ENCODE peak calls at places on chromosome 5, in nine cellular contexts. U is HepG2; Z is lower lobe of right lung; D is small intestine; O is effector memory CD4-positive, alpha-beta T cell; G is cardiac muscle cell; I is tibial artery; C is bronchial epithelial cell; P is kidney epithelial cell. Y is an unnamed sample. For H3K36me3, the result is how much of the 10 kb centered on the place peaks cover.

GRCh38 chr5:79924936-79925893 is 65.8 kb downstream of the MTX3 start:
- DNase-seq in U (no peak), Z (no peak), D (no peak), O (no peak), G (peak), I (no peak), C (peak), P (no peak), Y (no peak)

GRCh38 chr5:77990020-77990419 is 213.9 kb upstream of the TBCA start:
- DNase-seq in U (no peak), Z (no peak), D (no peak), O (no peak), G (no peak), I (no peak), C (no peak), P (no peak), Y (no peak)

GRCh38 chr5:139814704-139815280 is 19.2 kb downstream of the PSD2 start:
- DNase-seq in U (no peak), Z (peak), D (no peak), O (no peak), G (no peak), I (no peak), C (no peak), P (no peak), Y (no peak)

GRCh38 chr5:135395451-135395850 is 3.6 kb downstream of the MACROH2A1 start:
- DNase-seq in U (no peak), Z (no peak), D (no peak), O (no peak), G (no peak), I (no peak), C (no peak), P (no peak), Y (no peak)

GRCh38 chr5:1291611-1292080 is 3.2 kb downstream of the TERT start:
- DNase-seq in U (no peak), Z (no peak), D (peak), O (no peak), G (no peak), I (no peak), C (no peak), P (no peak), Y (no peak)

GRCh38 chr5:150075233-150075632 is 11.1 kb downstream of the CSF1R start:
- DNase-seq in U (no peak), Z (no peak), D (no peak), O (no peak), G (no peak), I (no peak), C (no peak), P (no peak), Y (no peak)

GRCh38 chr5:393846-394275 is 49.1 kb upstream of the EXOC3 start:
- DNase-seq in U (no peak), Z (no peak), D (no peak), O (no peak), G (peak), I (no peak), C (no peak), P (no peak), Y (no peak)

GRCh38 chr5:81904166-81904565 is 67.7 kb upstream of the ATG10 start:
- DNase-seq in U (no peak), Z (no peak), D (no peak), O (no peak), G (no peak), I (no peak), C (no peak), P (no peak), Y (no peak)

GRCh38 chr5:1105350-1106265 is 6.3 kb downstream of the SLC12A7 start:
- DNase-seq in U (peak), Z (no peak), D (peak), O (peak), G (no peak), I (no peak), C (no peak), P (no peak), Y (no peak)

GRCh38 chr5:173714551-173715428 is 98.3 kb upstream of the BOD1 start:
- DNase-seq in U (no peak), Z (peak), D (no peak), O (no peak), G (peak), I (no peak), C (peak), P (no peak), Y (no peak)

GRCh38 chr5:149764086-149764485 is 34.0 kb downstream of the PPARGC1B start:
- DNase-seq in U (no peak), Z (no peak), D (no peak), O (no peak), G (no peak), I (no peak), C (no peak), P (no peak), Y (no peak)

GRCh38 chr5:42836070-42836769 is 24.5 kb upstream of the SELENOP start:
- DNase-seq in U (no peak), Z (peak), D (no peak), O (no peak), G (no peak), I (no peak), C (no peak), P (no peak), Y (no peak)

GRCh38 chr5:95448836-95449235 is 57.7 kb downstream of the FAM81B start:
- DNase-seq in U (no peak), Z (no peak), D (no peak), O (no peak), G (no peak), I (no peak), C (no peak), P (no peak), Y (no peak)

GRCh38 chr5:143054480-143054941 is 284.3 kb downstream of the ARHGAP26 start:
- DNase-seq in U (no peak), Z (no peak), D (no peak), O (no peak), G (peak), I (no peak), C (peak), P (no peak), Y (no peak)

GRCh38 chr5:169893010-169893409 is 87.3 kb downstream of the INSYN2B start:
- DNase-seq in U (no peak), Z (no peak), D (no peak), O (no peak), G (no peak), I (no peak), C (no peak), P (no peak), Y (no peak)

GRCh38 chr5:96709152-96709821 is 47.1 kb downstream of the CAST start:
- DNase-seq in U (no peak), Z (no peak), D (peak), O (no peak), G (peak), I (no peak), C (peak), P (no peak), Y (no peak)

GRCh38 chr5:150989695-150990094 is 30.7 kb upstream of the GPX3 start:
- DNase-seq in U (no peak), Z (no peak), D (no peak), O (no peak), G (peak), I (no peak), C (no peak), P (no peak), Y (no peak)

GRCh38 chr5:58984009-58984525 is 401.2 kb downstream of the RAB3C start:
- DNase-seq in U (no peak), Z (no peak), D (no peak), O (no peak), G (no peak), I (no peak), C (no peak), P (no peak), Y (no peak)

GRCh38 chr5:58980890-58981289 is 398.0 kb downstream of the RAB3C start:
- DNase-seq in U (no peak), Z (no peak), D (no peak), O (no peak), G (no peak), I (no peak), C (no peak), P (no peak), Y (no peak)

GRCh38 chr5:58985759-58986158 is 402.9 kb downstream of the RAB3C start:
- DNase-seq in U (no peak), Z (no peak), D (no peak), O (no peak), G (no peak), I (no peak), C (no peak), P (no peak), Y (no peak)

GRCh38 chr5:58985311-58985710 is 402.4 kb downstream of the RAB3C start:
- DNase-seq in U (no peak), Z (no peak), D (no peak), O (no peak), G (no peak), I (no peak), C (no peak), P (no peak), Y (no peak)

DNA sequence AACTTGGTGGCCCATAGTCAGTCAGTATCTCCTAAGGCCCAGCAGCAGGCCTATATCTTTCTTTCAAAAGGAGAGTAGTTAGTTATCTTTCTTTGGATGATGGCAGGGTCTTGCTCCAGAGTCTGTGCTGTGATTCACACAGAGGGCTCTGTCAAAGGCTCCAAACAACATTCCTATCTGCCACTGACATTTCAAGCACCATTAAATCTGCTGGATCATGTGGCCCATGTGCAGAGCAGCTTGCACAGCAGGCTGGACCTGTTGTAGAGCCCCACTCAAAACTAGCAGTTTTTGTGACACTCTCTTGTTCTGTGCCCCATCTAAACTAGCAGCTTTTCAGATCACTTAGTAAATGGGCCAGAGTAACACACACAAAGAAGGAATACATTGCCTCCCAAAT is 400.6 kb downstream of the RAB3C start:
- DNase-seq in U (no peak), Z (no peak), D (no peak), O (no peak), G (no peak), I (no peak), C (no peak), P (peak), Y (no peak)
- H3K36me3 ChIP-seq in U (under half), Z (half or more), D (under half), O (half or more), G (under half), I (under half), C (under half), P (under half), Y (under half)

GRCh38 chr5:178223828-178224335 is 8.7 kb downstream of the PHYKPL start:
- DNase-seq in U (no peak), Z (peak), D (no peak), O (no peak), G (no peak), I (no peak), C (no peak), P (no peak), Y (no peak)

GRCh38 chr5:178221857-178222256 is 10.7 kb downstream of the PHYKPL start:
- DNase-seq in U (no peak), Z (peak), D (no peak), O (no peak), G (no peak), I (no peak), C (no peak), P (no peak), Y (no peak)

GRCh38 chr5:178222292-178222691 is 10.3 kb downstream of the PHYKPL start:
- DNase-seq in U (no peak), Z (peak), D (no peak), O (no peak), G (no peak), I (no peak), C (no peak), P (no peak), Y (no peak)

GRCh38 chr5:178223196-178223773 is 9.3 kb downstream of the PHYKPL start:
- DNase-seq in U (no peak), Z (peak), D (no peak), O (no peak), G (no peak), I (no peak), C (no peak), P (no peak), Y (no peak)

DNA sequence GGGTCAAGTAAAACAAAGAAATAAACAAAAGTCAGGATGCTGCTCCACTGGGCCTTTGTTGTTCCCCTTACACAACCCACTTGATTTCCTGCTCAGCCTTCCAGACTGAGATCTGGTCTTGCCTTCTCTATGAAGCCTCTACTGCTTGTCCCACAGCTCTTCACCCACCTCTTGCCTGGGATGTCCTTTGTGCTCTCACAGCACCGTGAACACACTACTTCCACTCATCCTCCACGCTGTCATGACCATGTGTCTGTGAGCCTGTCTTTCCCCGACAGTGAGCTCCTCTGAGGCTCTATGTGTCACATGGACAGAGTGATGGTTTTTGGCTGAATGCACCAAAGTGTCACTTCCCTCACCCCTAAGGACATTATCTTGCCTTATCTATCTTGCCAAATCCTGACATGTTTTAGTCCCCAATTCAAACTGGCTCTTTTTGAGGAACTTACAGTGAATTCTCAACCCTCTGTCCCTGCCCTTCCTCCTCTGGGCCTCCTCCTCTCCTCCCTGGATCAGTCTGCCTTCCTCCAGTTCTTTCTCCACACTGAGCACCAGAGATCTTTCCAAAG is 11.3 kb downstream of the PHYKPL start:
- DNase-seq in U (no peak), Z (no peak), D (no peak), O (no peak), G (no peak), I (no peak), C (no peak), P (no peak), Y (no peak)
- H3K4me3 ChIP-seq in U (no peak), Z (no peak), D (no peak), O (no peak), G (no peak), I (no peak), C (no peak), P (no peak), Y (no peak)

DNA sequence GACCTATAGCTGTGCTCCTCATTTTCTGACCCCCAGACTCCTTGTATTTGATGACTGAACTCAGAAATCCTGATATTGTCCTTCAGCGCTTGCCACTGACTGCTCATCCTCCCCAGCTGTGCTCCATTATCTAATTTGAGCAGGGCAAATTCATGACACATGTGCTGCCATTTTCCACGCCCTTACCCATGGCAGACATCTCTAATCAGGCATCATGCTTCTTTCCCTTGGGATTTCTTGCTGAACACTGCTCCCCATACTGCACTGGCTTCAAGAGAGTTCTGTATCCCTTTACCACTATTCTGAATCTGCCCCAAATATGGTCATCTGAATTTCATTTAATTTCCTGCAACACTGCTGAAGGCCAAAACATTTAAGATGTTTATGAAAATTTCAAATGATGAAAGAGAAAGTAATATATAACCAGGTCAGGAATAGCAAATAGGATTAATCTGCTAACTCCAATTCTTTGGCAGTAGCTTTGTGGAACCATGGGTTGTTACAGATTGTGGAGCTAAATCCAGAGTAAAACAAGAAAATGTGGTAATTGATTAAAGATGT is 93.5 kb downstream of the CYFIP2 start:
- DNase-seq in U (no peak), Z (no peak), D (no peak), O (no peak), G (no peak), I (no peak), C (no peak), P (no peak), Y (no peak)
- H3K36me3 ChIP-seq in U (under half), Z (under half), D (under half), O (half or more), G (under half), I (under half), C (under half), P (under half), Y (under half)

GRCh38 chr5:111072949-111073682 is 1.6 kb downstream of the TSLP start:
- DNase-seq in U (no peak), Z (peak), D (peak), O (peak), G (peak), I (peak), C (no peak), P (no peak), Y (no peak)

GRCh38 chr5:111071413-111071812 is at the start of gene TSLP:
- DNase-seq in U (no peak), Z (no peak), D (no peak), O (no peak), G (no peak), I (no peak), C (no peak), P (no peak), Y (no peak)

GRCh38 chr5:111076076-111076475 is 4.6 kb downstream of the TSLP start:
- DNase-seq in U (no peak), Z (no peak), D (no peak), O (no peak), G (peak), I (no peak), C (no peak), P (no peak), Y (no peak)

GRCh38 chr5:111075520-111075919 is 4.0 kb downstream of the TSLP start:
- DNase-seq in U (no peak), Z (no peak), D (no peak), O (no peak), G (peak), I (no peak), C (peak), P (no peak), Y (no peak)

GRCh38 chr5:111074244-111074643 is 2.7 kb downstream of the TSLP start:
- DNase-seq in U (no peak), Z (no peak), D (no peak), O (no peak), G (no peak), I (no peak), C (peak), P (no peak), Y (no peak)
- H3K4me3 ChIP-seq in U (no peak), Z (peak), D (no peak), O (no peak), G (peak), I (no peak), C (peak), P (no peak), Y (peak)

Y was measured in esophagus squamous epithelium.